ENCODE peak calls at places on chromosomes 5 and 9, in eight cellular contexts. U is activated CD8-positive, alpha-beta memory T cell treated with anti-CD3 and anti-CD28 coated beads for 24 hours; X is fibroblast of pulmonary artery; I is stimulated activated CD4-positive, alpha-beta T cell treated with anti-CD3 and anti-CD28 coated beads, Interleukin-1b, Interleukin-23, amount 100 ng/mL, for 4 hours; R is activated CD8-positive, alpha-beta T cell treated with anti-CD3 and anti-CD28 coated beads for 36 hours; W is foreskin melanocyte; B is fibroblast of mammary gland; E is Daoy. A is an unnamed sample.

GRCh38 chr5:31948006-31948405 is 226.1 kb downstream of the GOLPH3 start:
- DNase-seq in U (no peak), X (no peak), I (no peak), R (no peak), W (no peak), B (no peak), E (no peak), A (no peak)

GRCh38 chr5:72509401-72509800 is 2.2 kb upstream of the ZNF366 start:
- DNase-seq in U (no peak), X (no peak), I (no peak), R (no peak), W (no peak), B (no peak), E (no peak), A (no peak)

GRCh38 chr5:176184608-176185132 is 53.6 kb upstream of the SIMC1 start:
- DNase-seq in U (no peak), X (no peak), I (no peak), R (no peak), W (no peak), B (no peak), E (no peak), A (no peak)

GRCh38 chr9:35645736-35646582 is 4.8 kb downstream of the SIT1 start:
- DNase-seq in U (no peak), X (no peak), I (no peak), R (no peak), W (no peak), B (no peak), E (no peak), A (no peak)

GRCh38 chr5:148924817-148925216 is 98.4 kb downstream of the ADRB2 start:
- DNase-seq in U (no peak), X (peak; percentile 35), I (no peak), R (no peak), W (no peak), B (no peak), E (peak; percentile 79), A (peak; percentile 33)

GRCh38 chr9:134315716-134316443 is 10.4 kb upstream of the RXRA start:
- DNase-seq in U (no peak), X (no peak), I (no peak), R (no peak), W (no peak), B (no peak), E (no peak), A (no peak)

GRCh38 chr9:93237535-93237934 is 53.6 kb downstream of the WNK2 start:
- DNase-seq in U (no peak), X (no peak), I (no peak), R (peak; percentile 35), W (no peak), B (no peak), E (no peak), A (no peak)

GRCh38 chr5:74798977-74799911 is 32.2 kb downstream of the NSA2 start:
- DNase-seq in U (no peak), X (no peak), I (no peak), R (no peak), W (peak; percentile 7), B (peak; percentile 26), E (peak; percentile 2), A (no peak)

GRCh38 chr5:141867139-141867538 is 11.1 kb downstream of the PCDH1 start:
- DNase-seq in U (no peak), X (no peak), I (no peak), R (no peak), W (no peak), B (no peak), E (no peak), A (no peak)

GRCh38 chr9:71987471-71988371 is 72.7 kb downstream of the C9orf57 start:
- DNase-seq in U (no peak), X (peak; percentile 11), I (no peak), R (no peak), W (peak; percentile 98), B (no peak), E (no peak), A (peak; percentile 88)

GRCh38 chr5:175714686-175715085 is 56.8 kb downstream of the HRH2 start:
- DNase-seq in U (no peak), X (no peak), I (no peak), R (no peak), W (no peak), B (no peak), E (no peak), A (no peak)

GRCh38 chr9:111622626-111623025 is 8.5 kb upstream of the DNAJC25 start:
- DNase-seq in U (no peak), X (peak; percentile 88), I (no peak), R (no peak), W (no peak), B (peak; percentile 90), E (peak; percentile 75), A (peak; percentile 13)

GRCh38 chr5:77087484-77088291 is 603 bp upstream of the ZBED3 start:
- DNase-seq in U (no peak), X (peak; percentile 61), I (no peak), R (no peak), W (peak; percentile 64), B (no peak), E (no peak), A (peak; percentile 16)

GRCh38 chr9:88824711-88825110 is 166.6 kb upstream of the S1PR3 start:
- DNase-seq in U (no peak), X (peak; percentile 42), I (no peak), R (no peak), W (no peak), B (peak; percentile 44), E (no peak), A (peak; percentile 46)

GRCh38 chr9:93116049-93116961 is 17.7 kb downstream of the NINJ1 start:
- DNase-seq in U (no peak), X (peak; percentile 65), I (no peak), R (peak; percentile 1), W (no peak), B (peak; percentile 85), E (no peak), A (no peak)

GRCh38 chr9:38208206-38208901 is 139.3 kb upstream of the SHB start:
- DNase-seq in U (peak; percentile 7), X (no peak), I (no peak), R (no peak), W (no peak), B (no peak), E (no peak), A (no peak)

GRCh38 chr9:129139233-129139992 is 28.2 kb downstream of the PTPA start:
- DNase-seq in U (peak; percentile 89), X (peak; percentile 91), I (peak; percentile 42), R (peak; percentile 86), W (peak; percentile 84), B (peak; percentile 91), E (no peak), A (peak; percentile 90)

GRCh38 chr5:81425569-81425968 is 31.6 kb upstream of the ACOT12 start:
- DNase-seq in U (no peak), X (peak; percentile 66), I (no peak), R (no peak), W (no peak), B (peak; percentile 61), E (no peak), A (peak; percentile 76)

GRCh38 chr5:180704362-180704761 is 35.5 kb downstream of the OR2Y1 start:
- DNase-seq in U (no peak), X (peak; percentile 20), I (no peak), R (no peak), W (no peak), B (peak; percentile 30), E (peak; percentile 60), A (no peak)

GRCh38 chr5:79971156-79971555 is 19.9 kb downstream of the MTX3 start:
- DNase-seq in U (no peak), X (peak; percentile 59), I (no peak), R (no peak), W (no peak), B (peak; percentile 85), E (peak; percentile 45), A (no peak)

GRCh38 chr5:180112101-180112861 is 40.7 kb upstream of the RNF130 start:
- DNase-seq in U (no peak), X (no peak), I (no peak), R (no peak), W (no peak), B (no peak), E (no peak), A (no peak)

GRCh38 chr9:91004992-91005391 is 203.4 kb downstream of the SYK start:
- DNase-seq in U (no peak), X (no peak), I (no peak), R (no peak), W (no peak), B (no peak), E (no peak), A (no peak)

GRCh38 chr9:126980231-126980630 is 65.6 kb downstream of the RALGPS1 start:
- DNase-seq in U (no peak), X (peak; percentile 7), I (no peak), R (no peak), W (no peak), B (peak; percentile 54), E (no peak), A (no peak)

GRCh38 chr9:2116073-2116472 is 100.9 kb downstream of the SMARCA2 start:
- DNase-seq in U (no peak), X (peak; percentile 16), I (no peak), R (peak; percentile 24), W (peak; percentile 96), B (peak; percentile 27), E (peak; percentile 21), A (peak; percentile 72)

GRCh38 chr5:179768326-179769085 is 25.3 kb upstream of the LTC4S start:
- DNase-seq in U (no peak), X (no peak), I (no peak), R (no peak), W (no peak), B (no peak), E (no peak), A (no peak)

GRCh38 chr5:153209687-153210086 is 280.8 kb upstream of the GRIA1 start:
- DNase-seq in U (no peak), X (no peak), I (no peak), R (no peak), W (no peak), B (no peak), E (no peak), A (no peak)

GRCh38 chr9:89489548-89490527 is 8.1 kb downstream of the SEMA4D start:
- DNase-seq in U (peak; percentile 51), X (no peak), I (no peak), R (no peak), W (no peak), B (no peak), E (no peak), A (peak; percentile 55)

GRCh38 chr9:27462846-27463245 is 61.2 kb upstream of the IFNK start:
- DNase-seq in U (no peak), X (no peak), I (no peak), R (no peak), W (no peak), B (no peak), E (no peak), A (no peak)

GRCh38 chr5:171168177-171168576 is 140.9 kb upstream of the TLX3 start:
- DNase-seq in U (no peak), X (no peak), I (no peak), R (no peak), W (no peak), B (no peak), E (no peak), A (no peak)

GRCh38 chr9:83154087-83154736 is 91.3 kb upstream of the RASEF start:
- DNase-seq in U (no peak), X (peak; percentile 7), I (no peak), R (no peak), W (no peak), B (peak; percentile 6), E (peak; percentile 73), A (no peak)

GRCh38 chr5:67032921-67033664 is 163.5 kb downstream of the CD180 start:
- DNase-seq in U (no peak), X (peak; percentile 50), I (no peak), R (no peak), W (no peak), B (peak; percentile 68), E (no peak), A (no peak)

GRCh38 chr5:62306494-62307363 is 723 bp downstream of the KIF2A start:
- DNase-seq in U (peak; percentile 82), X (peak; percentile 46), I (peak; percentile 50), R (peak; percentile 85), W (peak; percentile 29), B (peak; percentile 33), E (peak; percentile 42), A (peak; percentile 44)

GRCh38 chr5:151870820-151871219 is 53.8 kb downstream of the GLRA1 start:
- DNase-seq in U (no peak), X (peak; percentile 21), I (no peak), R (no peak), W (peak; percentile 98), B (peak; percentile 59), E (peak; percentile 87), A (peak; percentile 63)

GRCh38 chr9:132663120-132663519 is 6.7 kb downstream of the DDX31 start:
- DNase-seq in U (no peak), X (no peak), I (no peak), R (no peak), W (no peak), B (no peak), E (no peak), A (no peak)